ENCODE peak calls at places on chromosome 15, in five cellular contexts. Y, Z, W, Q and M are unnamed samples.

GRCh38 chr15:51884517-51885236 is 55.2 kb downstream of the TMOD3 start:
- DNase-seq in Y (no peak), Z (no peak), W (no peak), Q (no peak), M (no peak)

GRCh38 chr15:48553559-48553958 is 92.0 kb downstream of the FBN1 start:
- DNase-seq in Y (no peak), Z (no peak), W (no peak), Q (no peak), M (peak)

GRCh38 chr15:80852676-80853075 is 73.5 kb downstream of the CEMIP start:
- DNase-seq in Y (no peak), Z (no peak), W (no peak), Q (peak), M (no peak)

GRCh38 chr15:68584704-68585573 is 6.1 kb downstream of the CORO2B start:
- DNase-seq in Y (no peak), Z (no peak), W (no peak), Q (no peak), M (no peak)

GRCh38 chr15:37095993-37096877 is 4.1 kb downstream of the MEIS2 start:
- DNase-seq in Y (peak), Z (peak), W (peak), Q (no peak), M (peak)

GRCh38 chr15:63012444-63012843 is 30.1 kb upstream of the TPM1 start:
- DNase-seq in Y (no peak), Z (no peak), W (no peak), Q (no peak), M (no peak)

GRCh38 chr15:50055333-50056278 is 63.4 kb downstream of the ATP8B4 start:
- DNase-seq in Y (no peak), Z (no peak), W (no peak), Q (peak), M (peak)

GRCh38 chr15:39629376-39629775 is 48.5 kb downstream of the THBS1 start:
- DNase-seq in Y (no peak), Z (no peak), W (no peak), Q (no peak), M (peak)

GRCh38 chr15:86336051-86336788 is 256.5 kb downstream of the AGBL1 start:
- DNase-seq in Y (no peak), Z (no peak), W (no peak), Q (no peak), M (peak)

GRCh38 chr15:59002418-59002859 is 15.0 kb downstream of the RNF111 start:
- DNase-seq in Y (no peak), Z (no peak), W (no peak), Q (peak), M (no peak)

GRCh38 chr15:49282366-49282765 is 112.3 kb downstream of the GALK2 start:
- DNase-seq in Y (no peak), Z (no peak), W (no peak), Q (no peak), M (no peak)

GRCh38 chr15:35209838-35210237 is 124.7 kb upstream of the NANOGP8 start:
- DNase-seq in Y (no peak), Z (no peak), W (no peak), Q (no peak), M (no peak)

GRCh38 chr15:89656116-89656815 is 999 bp upstream of the KIF7 start:
- DNase-seq in Y (no peak), Z (no peak), W (no peak), Q (no peak), M (peak)

GRCh38 chr15:75927601-75928000 is 23.9 kb downstream of the FBXO22 start:
- DNase-seq in Y (no peak), Z (no peak), W (no peak), Q (no peak), M (no peak)

GRCh38 chr15:63444607-63445006 is 59.8 kb upstream of the USP3 start:
- DNase-seq in Y (no peak), Z (no peak), W (no peak), Q (no peak), M (no peak)

GRCh38 chr15:29134239-29134638 is 135.4 kb downstream of the NSMCE3 start:
- DNase-seq in Y (no peak), Z (peak), W (no peak), Q (no peak), M (no peak)

GRCh38 chr15:31487811-31488436 is 161.3 kb downstream of the KLF13 start:
- DNase-seq in Y (no peak), Z (peak), W (no peak), Q (no peak), M (no peak)

GRCh38 chr15:59438891-59439290 is 905 bp downstream of the FAM81A start:
- DNase-seq in Y (no peak), Z (no peak), W (no peak), Q (no peak), M (peak)

GRCh38 chr15:90334304-90334731 is 17.8 kb upstream of the ZNF774 start:
- DNase-seq in Y (no peak), Z (no peak), W (no peak), Q (peak), M (no peak)

GRCh38 chr15:29674661-29675533 is 147.4 kb downstream of the TJP1 start:
- DNase-seq in Y (peak), Z (peak), W (peak), Q (peak), M (peak)

GRCh38 chr15:57591237-57591821 is 375 bp upstream of the MYZAP start:
- DNase-seq in Y (no peak), Z (no peak), W (no peak), Q (peak), M (no peak)

GRCh38 chr15:67120839-67121540 is 55.6 kb downstream of the SMAD3 start:
- DNase-seq in Y (no peak), Z (no peak), W (no peak), Q (peak), M (peak)

GRCh38 chr15:38872732-38873131 is 308.1 kb upstream of the RASGRP1 start:
- DNase-seq in Y (no peak), Z (peak), W (no peak), Q (no peak), M (no peak)

GRCh38 chr15:63112871-63113270 is 8.8 kb upstream of the LACTB start:
- DNase-seq in Y (no peak), Z (no peak), W (no peak), Q (no peak), M (no peak)

GRCh38 chr15:75063338-75063737 is 39.9 kb downstream of the PPCDC start:
- DNase-seq in Y (no peak), Z (no peak), W (no peak), Q (no peak), M (peak)

GRCh38 chr15:78241017-78241416 is 6.7 kb upstream of the ACSBG1 start:
- DNase-seq in Y (peak), Z (peak), W (peak), Q (peak), M (peak)

GRCh38 chr15:78264304-78265136 is at the start of gene DNAJA4:
- DNase-seq in Y (no peak), Z (peak), W (peak), Q (peak), M (no peak)

GRCh38 chr15:29435811-29436210 is 166.2 kb upstream of the NSMCE3 start:
- DNase-seq in Y (no peak), Z (no peak), W (no peak), Q (peak), M (no peak)

GRCh38 chr15:32030795-32031194 is 480 bp downstream of the CHRNA7 start:
- DNase-seq in Y (no peak), Z (peak), W (no peak), Q (no peak), M (no peak)

GRCh38 chr15:66004618-66005262 is 135.4 kb downstream of the RAB11A start:
- DNase-seq in Y (peak), Z (no peak), W (no peak), Q (peak), M (peak)

GRCh38 chr15:51924146-51925068 is 47.2 kb downstream of the LEO1 start:
- DNase-seq in Y (peak), Z (peak), W (peak), Q (no peak), M (no peak)

GRCh38 chr15:31236184-31237041 is 90.2 kb upstream of the KLF13 start:
- DNase-seq in Y (no peak), Z (no peak), W (no peak), Q (peak), M (peak)

GRCh38 chr15:76799760-76800159 is 105.4 kb downstream of the SCAPER start:
- DNase-seq in Y (no peak), Z (no peak), W (no peak), Q (peak), M (peak)

GRCh38 chr15:98853161-98853560 is 154.4 kb downstream of the PGPEP1L start:
- DNase-seq in Y (peak), Z (peak), W (no peak), Q (peak), M (peak)
- H3K23ac ChIP-seq in Y (no peak), Z (no peak), W (no peak), Q (no peak), M (no peak)

DNA sequence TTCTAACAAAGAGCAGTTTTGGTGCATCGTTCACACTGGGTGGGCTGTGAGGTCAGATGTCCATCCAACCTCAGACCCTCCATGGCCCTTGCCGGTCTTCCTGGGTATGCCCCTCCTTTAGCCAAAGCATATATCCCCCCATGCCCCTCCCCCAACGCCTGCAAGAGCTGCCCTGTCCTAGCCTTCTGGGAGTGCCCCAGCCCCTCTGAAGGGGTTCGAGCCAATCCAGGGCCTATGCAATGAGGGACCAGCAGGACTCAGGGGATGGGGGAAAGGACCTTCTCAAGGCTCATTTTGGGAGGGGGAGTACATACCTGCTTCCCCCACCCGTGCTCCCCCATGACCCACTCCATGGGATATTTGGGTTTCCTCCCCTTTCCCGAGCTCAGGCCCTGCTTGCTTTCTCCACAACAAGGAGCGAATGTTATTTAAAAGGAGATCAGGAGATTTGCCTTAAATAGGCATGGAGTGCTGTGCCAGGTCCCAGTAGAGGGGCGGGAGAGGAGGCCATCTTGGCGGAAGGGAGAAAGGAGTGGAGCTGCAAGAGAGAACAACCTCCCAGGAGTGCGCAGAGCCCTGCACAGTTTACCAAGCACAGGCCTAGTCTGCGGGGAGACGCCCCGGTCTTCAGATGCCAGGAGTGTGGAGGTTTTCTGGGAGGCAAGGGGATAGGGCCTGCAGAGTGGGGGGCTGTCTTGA is 18.2 kb downstream of the PIF1 start:
- DNase-seq in Y (no peak), Z (peak), W (peak), Q (no peak), M (no peak)
- H2BK12ac ChIP-seq in Y (no peak), Z (peak), W (peak), Q (peak), M (no peak)

DNA sequence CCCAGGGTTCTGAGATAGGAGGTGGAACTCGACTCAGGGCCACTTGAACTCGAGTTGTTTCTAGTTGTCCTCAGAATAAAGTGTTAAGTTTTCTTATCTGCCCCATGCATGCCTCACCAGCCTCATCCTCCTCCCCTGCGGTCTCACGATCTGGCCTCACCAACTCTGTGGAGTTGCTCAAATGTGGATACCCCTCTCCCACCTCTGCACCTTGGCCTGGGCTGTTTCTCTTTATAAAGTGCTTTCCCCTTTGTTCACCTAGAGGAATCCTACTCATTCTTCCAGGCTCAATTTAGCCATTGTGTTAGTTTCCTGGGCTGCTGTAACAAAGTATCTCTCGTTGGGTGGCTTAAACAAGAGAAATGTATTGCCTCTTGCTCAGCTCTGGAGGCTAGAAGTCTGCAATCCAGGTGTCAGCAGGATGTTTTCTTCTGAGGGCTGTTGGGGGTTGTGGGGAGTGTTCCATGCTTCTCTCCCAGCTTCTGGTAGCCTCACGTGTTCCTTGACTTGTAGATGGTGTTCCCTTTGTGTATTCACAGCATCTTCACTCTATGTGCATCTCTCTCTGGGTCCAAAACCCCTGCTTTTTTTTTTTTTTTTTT is 100.7 kb downstream of the MEX3B start:
- DNase-seq in Y (no peak), Z (no peak), W (no peak), Q (no peak), M (no peak)
- H3K23ac ChIP-seq in Y (no peak), Z (no peak), W (no peak), Q (no peak), M (no peak)

DNA sequence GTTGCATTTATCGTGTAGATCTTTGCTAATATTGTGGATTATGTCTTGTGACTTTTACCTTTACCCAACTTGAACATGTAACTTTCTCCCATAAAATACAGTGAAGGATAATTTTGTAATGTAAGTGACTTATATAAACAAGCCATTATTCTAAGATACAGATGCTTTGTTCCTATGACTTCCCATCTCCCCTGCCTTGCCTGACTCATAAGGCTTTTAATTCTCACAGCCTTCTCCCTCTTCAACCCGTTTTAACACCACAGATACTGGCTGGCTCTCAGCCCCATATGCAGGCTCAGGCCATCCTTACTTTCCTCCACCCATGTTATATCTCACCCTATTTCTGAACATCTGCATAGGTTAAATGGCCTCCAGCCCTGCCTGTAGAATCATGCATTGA is 4.1 kb downstream of the CCNDBP1 start:
- DNase-seq in Y (no peak), Z (no peak), W (no peak), Q (no peak), M (no peak)
- H2BK12ac ChIP-seq in Y (no peak), Z (no peak), W (no peak), Q (no peak), M (no peak)